ENCODE peak calls at places on chromosomes 7 and 10, in ten cellular contexts. Y is spleen, Q is K562, J is kidney epithelial cell, H is gastrocnemius medialis, N is left ventricle myocardium inferior, P is fibroblast of lung, U is retinal pigment epithelial cell, W is endodermal cell, I is fibroblast of mammary gland. X is an unnamed sample.

GRCh38 chr7:54560726-54561125 is 18.6 kb downstream of the VSTM2A start:
- DNase-seq in Y (no peak), Q (no peak), J (no peak), H (no peak), N (no peak), P (no peak), U (no peak), W (no peak), I (no peak), X (no peak)

GRCh38 chr10:52105301-52105700 is 208.8 kb upstream of the DKK1 start:
- DNase-seq in Y (no peak), Q (no peak), J (no peak), H (no peak), N (no peak), P (no peak), U (no peak), W (no peak), I (no peak), X (no peak)

GRCh38 chr7:21086688-21087087 is 300.0 kb upstream of the SP8 start:
- DNase-seq in Y (no peak), Q (no peak), J (peak), H (no peak), N (no peak), P (peak), U (no peak), W (no peak), I (no peak), X (no peak)

GRCh38 chr7:20647908-20648776 is 32.7 kb downstream of the ABCB5 start:
- DNase-seq in Y (no peak), Q (peak), J (no peak), H (no peak), N (no peak), P (peak), U (peak), W (peak), I (peak), X (no peak)

GRCh38 chr10:29353887-29354561 is 65.2 kb downstream of the LYZL1 start:
- DNase-seq in Y (no peak), Q (no peak), J (no peak), H (no peak), N (no peak), P (no peak), U (no peak), W (no peak), I (no peak), X (no peak)

GRCh38 chr10:62640386-62640785 is 164.1 kb upstream of the ADO start:
- DNase-seq in Y (no peak), Q (no peak), J (no peak), H (no peak), N (no peak), P (peak), U (no peak), W (no peak), I (peak), X (no peak)

GRCh38 chr10:133276435-133277201 is at the start of gene ADAM8:
- DNase-seq in Y (peak), Q (peak), J (no peak), H (no peak), N (no peak), P (no peak), U (no peak), W (peak), I (no peak), X (no peak)

GRCh38 chr7:117004899-117005298 is 51.6 kb downstream of the ST7 start:
- DNase-seq in Y (no peak), Q (no peak), J (no peak), H (no peak), N (no peak), P (peak), U (no peak), W (no peak), I (no peak), X (no peak)

GRCh38 chr10:110865184-110865803 is 6.4 kb upstream of the PDCD4 start:
- DNase-seq in Y (no peak), Q (no peak), J (no peak), H (no peak), N (no peak), P (peak), U (peak), W (no peak), I (peak), X (no peak)

GRCh38 chr7:45267262-45267661 is 109.7 kb downstream of the RAMP3 start:
- DNase-seq in Y (no peak), Q (no peak), J (no peak), H (no peak), N (no peak), P (peak), U (no peak), W (peak), I (peak), X (no peak)

GRCh38 chr10:60526024-60526585 is 136.4 kb upstream of the ANK3 start:
- DNase-seq in Y (no peak), Q (no peak), J (no peak), H (no peak), N (no peak), P (peak), U (peak), W (no peak), I (no peak), X (no peak)

GRCh38 chr10:62433181-62433692 is 59.1 kb downstream of the ZNF365 start:
- DNase-seq in Y (no peak), Q (peak), J (peak), H (peak), N (peak), P (peak), U (peak), W (no peak), I (peak), X (peak)

GRCh38 chr10:4426866-4427265 is 399.1 kb upstream of the AKR1E2 start:
- DNase-seq in Y (no peak), Q (no peak), J (no peak), H (no peak), N (no peak), P (no peak), U (no peak), W (no peak), I (no peak), X (no peak)

GRCh38 chr7:108413782-108414492 is 42.3 kb downstream of the NRCAM start:
- DNase-seq in Y (no peak), Q (no peak), J (no peak), H (no peak), N (no peak), P (peak), U (no peak), W (peak), I (peak), X (no peak)

GRCh38 chr7:27109533-27110162 is 7.2 kb upstream of the HOXA2 start:
- DNase-seq in Y (no peak), Q (no peak), J (no peak), H (no peak), N (no peak), P (peak), U (no peak), W (no peak), I (no peak), X (no peak)

GRCh38 chr7:116734736-116735135 is 62.7 kb downstream of the MET start:
- DNase-seq in Y (no peak), Q (no peak), J (no peak), H (no peak), N (no peak), P (no peak), U (peak), W (no peak), I (no peak), X (no peak)

GRCh38 chr7:149787428-149788299 is 14.3 kb upstream of the ZNF467 start:
- DNase-seq in Y (no peak), Q (peak), J (no peak), H (no peak), N (no peak), P (no peak), U (no peak), W (peak), I (no peak), X (no peak)

GRCh38 chr10:91632671-91633550 is at the start of gene PPP1R3C:
- DNase-seq in Y (peak), Q (no peak), J (peak), H (peak), N (peak), P (peak), U (peak), W (peak), I (peak), X (no peak)

GRCh38 chr10:132237871-132238270 is 51.1 kb downstream of the DPYSL4 start:
- DNase-seq in Y (peak), Q (no peak), J (no peak), H (no peak), N (no peak), P (no peak), U (no peak), W (no peak), I (no peak), X (no peak)

GRCh38 chr10:47276071-47276470 is 23.9 kb upstream of the GDF10 start:
- DNase-seq in Y (no peak), Q (no peak), J (no peak), H (no peak), N (no peak), P (no peak), U (no peak), W (no peak), I (no peak), X (no peak)

GRCh38 chr10:121694966-121695340 is 96.7 kb upstream of the FGFR2 start:
- DNase-seq in Y (no peak), Q (no peak), J (no peak), H (no peak), N (no peak), P (no peak), U (no peak), W (no peak), I (no peak), X (no peak)

GRCh38 chr10:86958831-86959736 is 685 bp downstream of the SNCG start:
- DNase-seq in Y (peak), Q (peak), J (no peak), H (no peak), N (peak), P (peak), U (no peak), W (peak), I (peak), X (no peak)

GRCh38 chr7:1707756-1708611 is 37.9 kb downstream of the ELFN1 start:
- DNase-seq in Y (peak), Q (no peak), J (no peak), H (no peak), N (no peak), P (no peak), U (no peak), W (peak), I (no peak), X (no peak)

GRCh38 chr7:106219170-106219569 is 65.6 kb downstream of the NAMPT start:
- DNase-seq in Y (no peak), Q (no peak), J (no peak), H (no peak), N (no peak), P (no peak), U (no peak), W (no peak), I (no peak), X (no peak)

GRCh38 chr10:3468919-3469638 is 296.5 kb upstream of the PITRM1 start:
- DNase-seq in Y (no peak), Q (no peak), J (peak), H (peak), N (peak), P (peak), U (peak), W (no peak), I (peak), X (no peak)

GRCh38 chr10:78180306-78180705 is 146.6 kb downstream of the RPS24 start:
- DNase-seq in Y (no peak), Q (no peak), J (no peak), H (no peak), N (no peak), P (no peak), U (no peak), W (no peak), I (no peak), X (no peak)

GRCh38 chr7:1331576-1332467 is 99.2 kb downstream of the UNCX start:
- DNase-seq in Y (peak), Q (no peak), J (no peak), H (no peak), N (no peak), P (no peak), U (no peak), W (no peak), I (no peak), X (no peak)

GRCh38 chr7:39948375-39948774 is 1.7 kb upstream of the CDK13 start:
- DNase-seq in Y (peak), Q (peak), J (no peak), H (no peak), N (no peak), P (peak), U (no peak), W (no peak), I (peak), X (no peak)

DNA sequence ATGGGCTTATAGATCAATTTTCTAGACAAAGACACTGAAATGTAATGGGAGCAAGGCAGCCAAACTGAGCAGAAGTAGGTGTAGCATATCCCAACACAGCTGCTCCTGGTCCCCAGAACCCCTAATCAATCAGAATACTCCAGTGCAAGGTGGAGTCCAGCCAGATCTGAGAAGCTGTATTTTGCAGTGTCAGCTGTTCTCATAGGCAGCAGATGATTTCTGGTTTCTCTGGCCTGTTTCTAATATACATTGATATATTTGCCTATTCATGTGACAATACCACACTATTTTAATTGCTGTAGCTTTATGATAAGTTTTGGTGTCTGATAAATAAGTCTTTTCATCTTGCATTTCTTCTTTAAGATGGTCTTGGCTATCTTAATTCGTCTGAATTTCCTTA is 117.4 kb upstream of the STARD3NL start:
- DNase-seq in Y (no peak), Q (no peak), J (no peak), H (no peak), N (no peak), P (no peak), U (no peak), W (no peak), I (no peak), X (no peak)
- TF ChIP-seq CTCF in Y (no peak), Q (no peak), J (no peak), H (no peak), N (no peak), P (no peak), U (no peak), W (no peak), I (no peak), X (no peak)

GRCh38 chr10:116743266-116744064 is 1.1 kb upstream of the HSPA12A start:
- DNase-seq in Y (no peak), Q (no peak), J (no peak), H (no peak), N (no peak), P (no peak), U (no peak), W (no peak), I (no peak), X (no peak)
- H3K4me3 ChIP-seq in Y (peak), Q (no peak), J (peak), H (peak), N (peak), P (no peak), U (peak), W (peak), I (no peak), X (peak)

GRCh38 chr10:58778966-58779365 is 266.3 kb downstream of the BICC1 start:
- DNase-seq in Y (no peak), Q (no peak), J (no peak), H (no peak), N (no peak), P (no peak), U (no peak), W (no peak), I (no peak), X (no peak)

GRCh38 chr10:58784361-58784760 is 271.7 kb downstream of the BICC1 start:
- DNase-seq in Y (no peak), Q (no peak), J (no peak), H (no peak), N (no peak), P (no peak), U (no peak), W (no peak), I (peak), X (no peak)

GRCh38 chr10:58780481-58780880 is 267.8 kb downstream of the BICC1 start:
- DNase-seq in Y (no peak), Q (no peak), J (no peak), H (no peak), N (no peak), P (peak), U (no peak), W (no peak), I (no peak), X (no peak)

GRCh38 chr10:58782876-58783859 is 270.5 kb downstream of the BICC1 start:
- DNase-seq in Y (no peak), Q (no peak), J (no peak), H (peak), N (peak), P (peak), U (no peak), W (no peak), I (peak), X (no peak)

DNA sequence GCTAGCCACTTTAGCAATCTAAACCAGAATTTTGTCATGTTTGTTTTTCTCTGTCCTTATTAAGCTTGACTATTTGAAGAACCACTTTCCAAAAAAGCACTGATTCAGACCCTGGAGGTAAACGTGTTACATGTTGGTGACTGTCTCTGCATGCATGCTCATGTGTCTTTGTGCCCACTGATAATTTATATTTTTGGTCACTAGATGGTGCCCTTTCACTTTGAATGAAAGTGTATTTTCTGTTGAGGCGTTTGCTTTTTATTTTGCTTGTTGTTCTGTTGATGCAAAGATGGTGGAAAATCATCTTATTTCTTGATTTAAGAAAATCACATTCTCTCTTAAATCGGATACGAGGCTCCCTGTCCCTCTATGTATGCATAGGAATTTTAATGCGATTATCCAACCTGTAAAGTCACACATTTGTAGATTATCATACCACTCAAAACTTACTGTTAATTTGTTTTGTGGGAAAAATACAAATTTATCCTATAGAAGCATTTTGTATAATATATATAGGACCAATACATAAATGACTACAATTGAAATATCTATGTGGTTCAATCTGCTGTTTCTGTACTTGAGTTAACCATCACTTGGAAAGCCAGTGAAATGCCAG is 269.3 kb downstream of the BICC1 start:
- DNase-seq in Y (no peak), Q (peak), J (no peak), H (no peak), N (no peak), P (peak), U (no peak), W (no peak), I (peak), X (peak)
- TF ChIP-seq CTCF in Y (peak), Q (peak), J (peak), H (peak), N (peak), P (peak), U (peak), W (peak), I (peak), X (peak)

GRCh38 chr7:7943951-7944350 is 24.6 kb upstream of the GLCCI1 start:
- DNase-seq in Y (no peak), Q (no peak), J (no peak), H (no peak), N (no peak), P (no peak), U (no peak), W (no peak), I (no peak), X (no peak)
- H3K4me3 ChIP-seq in Y (no peak), Q (no peak), J (no peak), H (no peak), N (no peak), P (no peak), U (no peak), W (no peak), I (no peak), X (no peak)

GRCh38 chr7:55587687-55588378 is 15.5 kb upstream of the VOPP1 start:
- DNase-seq in Y (no peak), Q (no peak), J (no peak), H (no peak), N (no peak), P (no peak), U (no peak), W (no peak), I (no peak), X (no peak)
- TF ChIP-seq CTCF in Y (no peak), Q (peak), J (no peak), H (no peak), N (no peak), P (no peak), U (no peak), W (no peak), I (no peak), X (no peak)

X was measured in epithelial cell of proximal tubule.